ENCODE peak calls at places on chromosomes 5 and 9, in six cellular contexts. H is ovary, E is tibial artery, Q is sigmoid colon, A is adrenal gland, U is cardiac muscle cell. B is an unnamed sample. For H3K27me3, the result is how much of the 10 kb centered on the place peaks cover.

GRCh38 chr5:50727845-50728244 is 61.4 kb downstream of the PARP8 start:
- DNase-seq in Q (no peak), U (no peak), H (no peak), E (no peak), A (no peak), B (no peak)

GRCh38 chr5:171595401-171595800 is 176.0 kb downstream of the FGF18 start:
- DNase-seq in Q (no peak), A (no peak), E (no peak), U (no peak), H (no peak), B (no peak)

GRCh38 chr5:179795049-179795862 is 1.5 kb downstream of the LTC4S start:
- DNase-seq in H (no peak), U (peak), Q (peak), A (peak), E (no peak), B (no peak)

GRCh38 chr5:1127991-1128785 is 16.3 kb upstream of the SLC12A7 start:
- DNase-seq in Q (no peak), U (peak), E (no peak), H (no peak), A (no peak), B (no peak)

GRCh38 chr5:35828092-35828598 is 28.5 kb upstream of the IL7R start:
- DNase-seq in E (no peak), U (no peak), Q (no peak), A (no peak), H (no peak), B (no peak)

GRCh38 chr5:10469253-10470030 is 27.8 kb downstream of the ROPN1L start:
- DNase-seq in H (no peak), A (no peak), U (no peak), Q (no peak), E (no peak), B (no peak)

GRCh38 chr9:16119861-16120641 is 567.2 kb downstream of the CCDC171 start:
- DNase-seq in A (no peak), Q (no peak), E (no peak), U (no peak), H (no peak), B (no peak)

GRCh38 chr5:80985600-80986228 is 25.6 kb downstream of the RASGRF2 start:
- DNase-seq in E (no peak), U (no peak), A (no peak), H (no peak), Q (no peak), B (no peak)

GRCh38 chr9:26863074-26863473 is 29.5 kb downstream of the CAAP1 start:
- DNase-seq in Q (no peak), H (no peak), A (no peak), U (no peak), E (no peak), B (no peak)

GRCh38 chr5:20497356-20497755 is 509.4 kb upstream of the CDH18 start:
- DNase-seq in U (no peak), H (no peak), Q (no peak), E (no peak), A (no peak), B (no peak)

GRCh38 chr5:68562308-68562707 is 346.8 kb downstream of the PIK3R1 start:
- DNase-seq in U (peak), A (peak), H (peak), Q (no peak), E (no peak), B (no peak)

GRCh38 chr9:72213906-72214305 is 64.7 kb downstream of the GDA start:
- DNase-seq in U (no peak), Q (no peak), A (no peak), E (no peak), H (no peak), B (no peak)

GRCh38 chr5:3394877-3395599 is 200.6 kb upstream of the IRX1 start:
- DNase-seq in H (no peak), E (no peak), A (no peak), U (peak), Q (no peak), B (no peak)

GRCh38 chr9:33798545-33798944 is 3.2 kb downstream of the PRSS3 start:
- DNase-seq in U (no peak), Q (no peak), A (no peak), H (no peak), E (no peak), B (no peak)

GRCh38 chr5:124639095-124639665 is 107.3 kb downstream of the ZNF608 start:
- DNase-seq in A (no peak), E (no peak), H (no peak), Q (no peak), U (no peak), B (no peak)

GRCh38 chr5:155087036-155087435 is 73.5 kb downstream of the KIF4B start:
- DNase-seq in Q (no peak), U (no peak), E (no peak), A (no peak), H (no peak), B (no peak)

GRCh38 chr5:123365163-123365562 is 58.0 kb downstream of the CEP120 start:
- DNase-seq in H (no peak), Q (no peak), A (no peak), U (no peak), E (no peak), B (no peak)

GRCh38 chr5:139638090-139638735 is 9.9 kb upstream of the CXXC5 start:
- DNase-seq in U (no peak), E (peak), H (peak), A (peak), Q (peak), B (peak)

GRCh38 chr5:108953940-108954339 is 206.2 kb downstream of the FER start:
- DNase-seq in H (no peak), A (no peak), U (no peak), Q (no peak), E (no peak), B (no peak)

GRCh38 chr5:111757582-111758283 is 739 bp upstream of the NREP start:
- DNase-seq in A (peak), H (peak), Q (peak), U (peak), E (peak), B (peak)

GRCh38 chr9:104866186-104866585 is 61.8 kb downstream of the ABCA1 start:
- DNase-seq in Q (no peak), U (no peak), A (peak), H (no peak), E (no peak), B (no peak)

GRCh38 chr5:146098047-146098446 is 7.3 kb downstream of the PLAC8L1 start:
- DNase-seq in E (no peak), H (no peak), A (no peak), Q (no peak), U (no peak), B (no peak)

GRCh38 chr9:87263291-87263690 is 234.4 kb upstream of the DAPK1 start:
- DNase-seq in A (peak), U (no peak), E (no peak), H (no peak), Q (no peak), B (no peak)

GRCh38 chr9:125888220-125888619 is 141.0 kb downstream of the PBX3 start:
- DNase-seq in E (no peak), U (no peak), H (no peak), Q (no peak), A (no peak), B (no peak)

GRCh38 chr5:181194489-181195248 is 10.3 kb downstream of the TRIM7 start:
- DNase-seq in A (no peak), E (no peak), H (no peak), Q (no peak), U (peak), B (no peak)

GRCh38 chr5:37272564-37272963 is 23.4 kb upstream of the CPLANE1 start:
- DNase-seq in U (no peak), E (no peak), A (peak), Q (no peak), H (no peak), B (no peak)

GRCh38 chr5:146327471-146327870 is 11.2 kb upstream of the POU4F3 start:
- DNase-seq in Q (no peak), E (no peak), H (no peak), U (no peak), A (no peak), B (no peak)

GRCh38 chr5:127562252-127562651 is 44.8 kb downstream of the PRRC1 start:
- DNase-seq in A (no peak), E (no peak), H (no peak), Q (no peak), U (peak), B (no peak)

GRCh38 chr5:39419830-39420229 is 5.0 kb downstream of the DAB2 start:
- DNase-seq in A (no peak), H (no peak), E (no peak), Q (no peak), U (no peak), B (no peak)

GRCh38 chr9:81689343-81690175 is at the start of gene TLE1:
- DNase-seq in U (peak), E (peak), Q (peak), H (peak), A (peak), B (peak)

GRCh38 chr5:13385066-13385465 is 559.4 kb downstream of the DNAH5 start:
- DNase-seq in E (no peak), H (no peak), Q (no peak), U (no peak), A (no peak), B (no peak)

GRCh38 chr9:24832307-24832706 is 286.6 kb upstream of the IZUMO3 start:
- DNase-seq in U (peak), H (no peak), Q (no peak), A (no peak), E (no peak), B (no peak)

GRCh38 chr5:114325552-114325951 is 36.3 kb upstream of the KCNN2 start:
- DNase-seq in A (no peak), U (peak), Q (no peak), E (no peak), H (no peak), B (no peak)

GRCh38 chr9:111405701-111406100 is 75.7 kb upstream of the OR2K2 start:
- DNase-seq in H (no peak), Q (no peak), E (no peak), A (no peak), U (no peak), B (no peak)
- TF ChIP-seq CTCF in H (no peak), Q (no peak), E (no peak), A (no peak), U (no peak), B (no peak)

GRCh38 chr5:61301820-61302563 is 30.1 kb upstream of the ZSWIM6 start:
- DNase-seq in H (peak), E (peak), U (peak), Q (peak), A (peak), B (no peak)
- H3K4me3 ChIP-seq in H (no peak), E (no peak), U (no peak), Q (no peak), A (no peak), B (no peak)

GRCh38 chr9:68704804-68705635 is at the start of gene PIP5K1B:
- DNase-seq in Q (peak), E (peak), U (peak), A (peak), H (peak), B (peak)
- H3K27me3 ChIP-seq in Q (under half), E (under half), U (half or more), A (under half), H (under half), B (under half)

GRCh38 chr9:126947529-126947928 is 32.9 kb downstream of the RALGPS1 start:
- DNase-seq in H (no peak), U (peak), Q (no peak), A (no peak), E (no peak), B (no peak)
- TF ChIP-seq CTCF in H (no peak), U (no peak), Q (no peak), A (no peak), E (no peak), B (peak)

DNA sequence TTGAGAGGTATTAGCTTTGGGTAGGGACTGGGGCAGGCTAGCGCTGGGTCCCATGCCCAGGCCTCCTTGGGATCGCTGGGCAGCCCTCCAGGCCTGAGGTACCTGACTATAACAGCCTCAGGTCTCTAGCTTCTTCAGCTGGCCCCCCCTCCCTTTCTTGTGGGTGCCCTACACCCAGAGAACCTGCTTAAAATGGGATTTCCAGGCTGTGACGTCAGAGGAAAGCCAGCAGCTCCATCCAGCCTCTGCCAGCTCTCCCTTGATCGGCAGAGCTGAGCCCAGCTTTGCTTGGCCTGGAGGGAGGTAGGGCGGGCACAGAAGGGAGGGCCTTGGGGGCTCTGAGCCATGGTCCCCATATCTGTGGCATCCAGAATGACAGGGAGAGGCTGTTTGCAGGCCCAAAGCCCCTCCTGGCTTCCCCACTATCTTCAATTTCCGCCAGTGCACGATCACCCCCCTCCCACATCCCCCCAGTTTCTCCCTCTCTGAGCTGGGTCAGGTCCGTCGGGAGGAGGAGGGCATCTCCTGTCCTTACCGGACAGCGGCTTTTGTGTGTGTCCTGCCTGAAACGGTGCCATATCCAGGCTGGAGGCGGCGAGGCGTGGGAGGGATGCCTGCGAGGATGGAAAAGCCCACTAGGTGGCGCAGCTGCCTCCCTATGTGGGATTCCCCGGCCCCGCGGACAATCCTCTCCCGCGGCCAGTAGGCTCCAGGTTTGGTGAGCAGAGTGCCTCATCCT is 10.8 kb downstream of the REEP2 start:
- DNase-seq in H (peak), E (peak), Q (peak), U (peak), A (peak), B (peak)
- H3K4me3 ChIP-seq in H (no peak), E (no peak), Q (no peak), U (no peak), A (no peak), B (no peak)

DNA sequence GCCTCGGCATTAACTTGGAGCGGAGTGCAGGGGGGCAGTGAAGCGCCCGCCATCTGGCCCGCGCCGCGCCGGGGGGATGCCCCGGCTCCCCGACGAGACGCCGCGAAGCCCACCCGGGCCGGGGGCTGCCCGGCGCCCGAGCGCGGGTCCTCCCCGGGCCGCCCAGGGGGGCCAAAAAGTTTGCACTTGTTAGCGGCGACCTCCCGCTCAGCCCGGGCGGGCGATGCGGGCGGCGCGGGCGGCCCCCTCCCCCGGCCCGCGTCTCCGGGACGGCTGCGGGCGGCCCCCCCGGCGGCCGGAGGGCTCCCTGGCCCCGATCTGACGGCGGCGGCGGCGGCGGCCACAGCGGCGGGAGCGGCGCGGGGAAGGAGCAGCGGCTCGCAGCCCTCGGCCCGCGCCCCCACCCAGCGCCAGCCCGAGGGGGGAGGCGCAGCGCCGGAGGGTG is at the start of gene NTNG2:
- DNase-seq in Q (no peak), A (no peak), H (no peak), U (no peak), E (no peak), B (no peak)
- H3K27me3 ChIP-seq in Q (under half), A (under half), H (under half), U (half or more), E (half or more), B (under half)

GRCh38 chr9:84817011-84817410 is 147.5 kb downstream of the NTRK2 start:
- DNase-seq in H (no peak), Q (no peak), E (no peak), A (no peak), U (no peak), B (no peak)

GRCh38 chr9:84811072-84811725 is 141.7 kb downstream of the NTRK2 start:
- DNase-seq in A (no peak), U (no peak), Q (no peak), E (no peak), H (no peak), B (no peak)

GRCh38 chr9:84811726-84812074 is 142.2 kb downstream of the NTRK2 start:
- DNase-seq in Q (no peak), E (no peak), U (no peak), H (no peak), A (no peak), B (no peak)

GRCh38 chr9:84819446-84819845 is 149.9 kb downstream of the NTRK2 start:
- DNase-seq in E (no peak), Q (no peak), H (no peak), A (no peak), U (peak), B (no peak)

GRCh38 chr9:84815554-84815953 is 146.0 kb downstream of the NTRK2 start:
- DNase-seq in A (no peak), Q (no peak), E (no peak), U (no peak), H (no peak), B (no peak)
- TF ChIP-seq CTCF in A (no peak), Q (no peak), E (no peak), U (no peak), H (no peak), B (no peak)

DNA sequence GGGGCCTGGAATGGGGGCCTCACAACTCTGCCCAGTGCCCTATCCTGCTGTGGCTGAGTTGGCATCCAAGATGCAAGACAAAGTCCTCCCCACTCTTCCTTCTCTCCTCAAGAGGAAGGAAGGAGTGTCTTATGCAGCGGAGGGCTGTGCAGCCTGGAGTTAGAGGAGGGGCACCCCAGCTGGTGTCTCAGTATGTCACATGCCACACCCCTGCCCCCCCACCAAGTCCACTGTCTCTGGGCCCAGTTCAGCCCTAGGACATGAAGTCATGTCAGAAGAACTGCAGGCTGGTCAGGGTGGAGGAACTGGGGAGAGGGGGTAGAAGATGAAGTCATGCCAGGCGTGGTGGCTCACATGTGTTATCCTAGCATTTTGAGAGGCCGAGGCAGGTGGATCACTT is 28.0 kb upstream of the SLC28A3 start:
- DNase-seq in H (no peak), Q (no peak), U (no peak), A (no peak), E (no peak), B (no peak)
- H3K4me3 ChIP-seq in H (no peak), Q (no peak), U (no peak), A (no peak), E (no peak), B (no peak)

GRCh38 chr9:14314424-14314928 is 535 bp upstream of the NFIB start:
- DNase-seq in A (peak), U (peak), Q (peak), E (peak), H (peak), B (no peak)
- H3K27me3 ChIP-seq in A (under half), U (half or more), Q (under half), E (under half), H (under half), B (under half)

B was measured in GM06990.